ENCODE peak calls at places on chromosomes 13 and 19, in four cellular contexts. F is left ventricle myocardium inferior, U is heart right ventricle, C is Karpas-422. X is an unnamed sample.

GRCh38 chr13:64314286-64314685 is 2898.6 kb upstream of the PCDH20 start:
- DNase-seq in F (no peak), U (no peak), C (no peak), X (no peak)

GRCh38 chr19:5334366-5334739 is 6.3 kb downstream of the PTPRS start:
- DNase-seq in F (no peak), U (no peak), C (no peak), X (no peak)

GRCh38 chr13:49997935-49998334 is 1.1 kb downstream of the TRIM13 start:
- DNase-seq in F (no peak), U (no peak), C (peak; percentile 65), X (no peak)

GRCh38 chr19:52689804-52690394 is 44.9 kb downstream of the ZNF611 start:
- DNase-seq in F (peak; percentile 33), U (peak; percentile 40), C (peak; percentile 77), X (peak; percentile 4)

GRCh38 chr19:46745521-46746280 is at the start of gene FKRP:
- DNase-seq in F (peak; percentile 48), U (no peak), C (peak; percentile 61), X (no peak)

GRCh38 chr13:45055198-45055901 is 65.0 kb upstream of the GTF2F2 start:
- DNase-seq in F (no peak), U (no peak), C (no peak), X (no peak)

GRCh38 chr13:43787998-43788397 is 1.2 kb upstream of the ENOX1 start:
- DNase-seq in F (no peak), U (no peak), C (no peak), X (no peak)

GRCh38 chr19:6674868-6675305 is 4.9 kb upstream of the TNFSF14 start:
- DNase-seq in F (peak; percentile 50), U (peak; percentile 23), C (peak; percentile 78), X (no peak)

GRCh38 chr13:52786747-52787146 is 47.1 kb upstream of the CNMD start:
- DNase-seq in F (no peak), U (no peak), C (no peak), X (no peak)

GRCh38 chr13:46665630-46666482 is 112.9 kb downstream of the LRCH1 start:
- DNase-seq in F (no peak), U (no peak), C (no peak), X (no peak)
- H3K27ac ChIP-seq in F (peak overlapping the region; percentile 61), U (peak overlapping the region; percentile 69), C (no peak overlapping the region), X (peak overlapping the region; percentile 45)

GRCh38 chr13:24351423-24351822 is 42.0 kb downstream of the C1QTNF9 start:
- DNase-seq in F (no peak), U (no peak), C (no peak), X (no peak)

GRCh38 chr13:24353736-24354135 is 44.4 kb downstream of the C1QTNF9 start:
- DNase-seq in F (no peak), U (no peak), C (no peak), X (no peak)

GRCh38 chr13:24348797-24349515 is 39.6 kb downstream of the C1QTNF9 start:
- DNase-seq in F (no peak), U (no peak), C (no peak), X (no peak)

GRCh38 chr13:24348385-24348784 is 39.0 kb downstream of the C1QTNF9 start:
- DNase-seq in F (no peak), U (no peak), C (no peak), X (no peak)
- H3K27ac ChIP-seq in F (no peak overlapping the region), U (no peak overlapping the region), C (no peak overlapping the region), X (no peak overlapping the region)

DNA sequence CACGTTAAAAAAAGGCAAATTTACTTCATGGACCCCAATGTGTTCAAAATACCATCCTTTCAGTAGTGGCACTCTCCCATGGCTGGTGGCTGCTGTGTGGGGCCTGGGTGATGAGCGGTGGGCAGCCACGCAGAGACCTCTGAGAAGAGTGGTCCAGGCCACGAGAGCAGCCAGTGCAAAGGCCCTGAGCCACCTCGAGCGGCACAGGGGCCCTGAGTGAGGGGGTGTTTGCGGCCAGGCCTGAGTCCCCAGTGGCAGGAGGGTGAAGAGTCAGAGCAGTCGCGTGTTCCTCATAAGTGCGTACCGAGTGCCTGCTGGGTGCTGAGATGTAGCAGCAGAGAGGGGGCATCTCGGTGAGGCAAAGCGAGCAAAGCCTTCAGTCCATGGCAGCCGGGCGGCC is 7.0 kb downstream of the ZNF444 start:
- DNase-seq in F (no peak), U (no peak), C (no peak), X (no peak)
- H3K27ac ChIP-seq in F (peak overlapping the region; percentile 33), U (no peak overlapping the region), C (no peak overlapping the region), X (no peak overlapping the region)

DNA sequence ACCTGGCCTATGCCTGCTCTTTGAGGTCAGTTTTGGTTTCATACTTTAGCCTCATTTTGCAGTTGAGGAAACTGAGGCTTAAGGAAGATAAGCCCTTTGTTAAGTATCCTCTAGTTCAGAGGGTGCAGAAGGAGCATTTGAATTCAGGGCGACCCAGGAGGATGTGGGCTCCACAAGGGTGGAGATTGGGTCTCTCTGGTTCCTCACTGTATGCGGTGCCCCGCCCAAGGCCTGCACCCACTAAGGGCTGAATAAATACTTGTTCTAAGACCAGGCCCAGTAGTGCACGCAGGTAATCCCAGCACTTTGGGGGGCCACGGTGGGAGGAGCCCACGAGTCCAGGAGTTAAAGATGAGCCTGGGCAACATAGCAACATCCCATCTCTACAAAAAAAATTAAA is 768 bp upstream of the SLC44A2 start:
- DNase-seq in F (no peak), U (no peak), C (no peak), X (no peak)
- H3K27ac ChIP-seq in F (peak overlapping the region; percentile 86), U (peak overlapping the region; percentile 91), C (no peak overlapping the region), X (peak overlapping the region; percentile 25)

GRCh38 chr19:42068756-42069571 is 1.0 kb downstream of the GRIK5 start:
- DNase-seq in F (no peak), U (no peak), C (no peak), X (no peak)
- H3K27ac ChIP-seq in F (no peak overlapping the region), U (no peak overlapping the region), C (no peak overlapping the region), X (peak overlapping the region; percentile 70)

GRCh38 chr19:3357731-3358391 is 8.5 kb upstream of the NFIC start:
- DNase-seq in F (no peak), U (no peak), C (no peak), X (no peak)
- H3K27ac ChIP-seq in F (peak overlapping the region; percentile 99), U (peak overlapping the region; percentile 80), C (no peak overlapping the region), X (peak overlapping the region; percentile 31)